ENCODE peak calls at places on chromosomes 13 and 19, in eight cellular contexts. A is pancreas; F is stimulated activated CD8-positive, alpha-beta memory T cell treated with anti-CD3 and anti-CD28 coated beads, Interleukin-4, amount 100 ng/mL, for 1 hour; E is testis; J is AG04450; Z is left ventricle myocardium inferior; X is stimulated activated CD4-positive, alpha-beta T cell treated with anti-CD3 and anti-CD28 coated beads, Interleukin-4, amount 100 ng/mL, for 4 hours; L is Peyer's patch. H is an unnamed sample.

GRCh38 chr19:18160441-18160791 is 7.5 kb downstream of the PIK3R2 start:
- DNase-seq in A (no peak), F (no peak), E (no peak), J (no peak), Z (no peak), X (no peak), L (no peak), H (no peak)

GRCh38 chr19:19405919-19406877 is 723 bp downstream of the GATAD2A start:
- DNase-seq in A (peak; percentile 82), F (no peak), E (peak; percentile 54), J (no peak), Z (peak; percentile 59), X (peak; percentile 61), L (peak; percentile 78), H (peak; percentile 59)

GRCh38 chr19:17718988-17719711 is at the start of gene MAP1S:
- DNase-seq in A (peak; percentile 83), F (peak; percentile 14), E (peak; percentile 78), J (no peak), Z (peak; percentile 64), X (peak; percentile 73), L (peak; percentile 73), H (peak; percentile 74)

GRCh38 chr13:43261018-43261417 is 237.6 kb downstream of the DNAJC15 start:
- DNase-seq in A (no peak), F (no peak), E (no peak), J (peak; percentile 48), Z (no peak), X (no peak), L (no peak), H (no peak)

GRCh38 chr19:43790587-43790986 is 9.8 kb upstream of the KCNN4 start:
- DNase-seq in A (no peak), F (no peak), E (no peak), J (no peak), Z (no peak), X (no peak), L (no peak), H (no peak)

GRCh38 chr19:4567584-4568071 is 8.1 kb upstream of the SEMA6B start:
- DNase-seq in A (peak; percentile 84), F (peak; percentile 19), E (peak; percentile 74), J (no peak), Z (peak; percentile 69), X (peak; percentile 54), L (peak; percentile 72), H (peak; percentile 35)

GRCh38 chr19:41457241-41457640 is 14.3 kb downstream of the ERICH4 start:
- DNase-seq in A (no peak), F (no peak), E (no peak), J (no peak), Z (no peak), X (no peak), L (no peak), H (no peak)

GRCh38 chr19:4653793-4654436 is 14.6 kb downstream of the TNFAIP8L1 start:
- DNase-seq in A (no peak), F (no peak), E (no peak), J (no peak), Z (no peak), X (no peak), L (no peak), H (no peak)

GRCh38 chr19:24062222-24062621 is 24.8 kb upstream of the ZNF254 start:
- DNase-seq in A (no peak), F (no peak), E (no peak), J (no peak), Z (no peak), X (no peak), L (no peak), H (no peak)

GRCh38 chr13:65725001-65725400 is 1505.1 kb downstream of the PCDH9 start:
- DNase-seq in A (no peak), F (no peak), E (no peak), J (no peak), Z (no peak), X (no peak), L (no peak), H (no peak)

GRCh38 chr13:113667771-113668490 is 912 bp downstream of the GRK1 start:
- DNase-seq in A (peak; percentile 35), F (no peak), E (no peak), J (no peak), Z (peak; percentile 11), X (no peak), L (peak; percentile 37), H (peak; percentile 11)

GRCh38 chr13:63433546-63434150 is 2018.0 kb upstream of the PCDH20 start:
- DNase-seq in A (no peak), F (no peak), E (no peak), J (peak; percentile 23), Z (no peak), X (no peak), L (no peak), H (no peak)

GRCh38 chr13:106100261-106100919 is 435.1 kb downstream of the EFNB2 start:
- DNase-seq in A (no peak), F (no peak), E (no peak), J (no peak), Z (no peak), X (no peak), L (peak; percentile 72), H (no peak)

GRCh38 chr13:75485286-75486062 is 3.5 kb upstream of the TBC1D4 start:
- DNase-seq in A (no peak), F (no peak), E (no peak), J (no peak), Z (no peak), X (no peak), L (no peak), H (no peak)

GRCh38 chr13:43229506-43229905 is 206.1 kb downstream of the DNAJC15 start:
- DNase-seq in A (no peak), F (no peak), E (no peak), J (peak; percentile 43), Z (no peak), X (no peak), L (no peak), H (no peak)

GRCh38 chr19:12723643-12724426 is at the start of gene TNPO2:
- DNase-seq in A (no peak), F (no peak), E (peak; percentile 80), J (no peak), Z (peak; percentile 47), X (peak; percentile 74), L (peak; percentile 66), H (peak; percentile 55)